ENCODE peak calls at places on chromosomes 3 and 15, in eight cellular contexts. One of them, this sample, is unnamed.

GRCh38 chr15:87712211-87712610 is 544.3 kb downstream of the NTRK3 start:
- DNase-seq in EL: no peak
- DNase-seq in left colon: no peak
- DNase-seq in nephron progenitor cell: no peak
- DNase-seq in amniotic epithelial cell: no peak
- DNase-seq in T-helper 9 cell: no peak
- DNase-seq in non-pigmented ciliary epithelial cell: no peak
- DNase-seq in AG09309: no peak
- DNase-seq in this sample: no peak

GRCh38 chr3:11393401-11393800 is 121.2 kb downstream of the ATG7 start:
- DNase-seq in nephron progenitor cell: no peak
- DNase-seq in non-pigmented ciliary epithelial cell: no peak
- DNase-seq in T-helper 9 cell: no peak
- DNase-seq in AG09309: no peak
- DNase-seq in amniotic epithelial cell: no peak
- DNase-seq in EL: no peak
- DNase-seq in left colon: no peak
- DNase-seq in this sample: no peak

GRCh38 chr3:76403556-76403955 is 618.2 kb upstream of the ZNF717 start:
- DNase-seq in EL: no peak
- DNase-seq in nephron progenitor cell: no peak
- DNase-seq in AG09309: no peak
- DNase-seq in amniotic epithelial cell: peak; percentile 81
- DNase-seq in left colon: no peak
- DNase-seq in non-pigmented ciliary epithelial cell: peak; percentile 17
- DNase-seq in T-helper 9 cell: no peak
- DNase-seq in this sample: no peak

GRCh38 chr3:107634142-107634489 is 111.4 kb downstream of the BBX start:
- DNase-seq in amniotic epithelial cell: no peak
- DNase-seq in T-helper 9 cell: no peak
- DNase-seq in left colon: no peak
- DNase-seq in EL: no peak
- DNase-seq in AG09309: no peak
- DNase-seq in non-pigmented ciliary epithelial cell: no peak
- DNase-seq in nephron progenitor cell: no peak
- DNase-seq in this sample: no peak

GRCh38 chr3:8506611-8507061 is 5.0 kb downstream of the LMCD1 start:
- DNase-seq in amniotic epithelial cell: peak; percentile 77
- DNase-seq in non-pigmented ciliary epithelial cell: no peak
- DNase-seq in AG09309: no peak
- DNase-seq in T-helper 9 cell: no peak
- DNase-seq in nephron progenitor cell: no peak
- DNase-seq in EL: peak; percentile 79
- DNase-seq in left colon: no peak
- DNase-seq in this sample: no peak

GRCh38 chr3:112757197-112757596 is 89.5 kb downstream of the CD200R1L start:
- DNase-seq in AG09309: no peak
- DNase-seq in nephron progenitor cell: no peak
- DNase-seq in amniotic epithelial cell: no peak
- DNase-seq in T-helper 9 cell: no peak
- DNase-seq in non-pigmented ciliary epithelial cell: no peak
- DNase-seq in EL: no peak
- DNase-seq in left colon: no peak
- DNase-seq in this sample: no peak

GRCh38 chr15:57118013-57118799 is 199.8 kb downstream of the TCF12 start:
- DNase-seq in left colon: no peak
- DNase-seq in AG09309: no peak
- DNase-seq in EL: peak; percentile 45
- DNase-seq in non-pigmented ciliary epithelial cell: peak; percentile 9
- DNase-seq in T-helper 9 cell: no peak
- DNase-seq in nephron progenitor cell: no peak
- DNase-seq in amniotic epithelial cell: no peak
- DNase-seq in this sample: no peak

GRCh38 chr3:14329116-14329830 is 73.1 kb upstream of the SLC6A6 start:
- DNase-seq in nephron progenitor cell: no peak
- DNase-seq in AG09309: peak; percentile 18
- DNase-seq in left colon: peak; percentile 43
- DNase-seq in non-pigmented ciliary epithelial cell: no peak
- DNase-seq in EL: peak; percentile 12
- DNase-seq in amniotic epithelial cell: peak; percentile 83
- DNase-seq in T-helper 9 cell: no peak
- DNase-seq in this sample: no peak

GRCh38 chr3:44125241-44125640 is 116.4 kb upstream of the TOPAZ1 start:
- DNase-seq in nephron progenitor cell: no peak
- DNase-seq in non-pigmented ciliary epithelial cell: no peak
- DNase-seq in AG09309: no peak
- DNase-seq in amniotic epithelial cell: peak; percentile 2
- DNase-seq in T-helper 9 cell: no peak
- DNase-seq in EL: peak; percentile 49
- DNase-seq in left colon: no peak
- DNase-seq in this sample: no peak

GRCh38 chr3:43296565-43296964 is 10.2 kb downstream of the SNRK start:
- DNase-seq in nephron progenitor cell: no peak
- DNase-seq in left colon: no peak
- DNase-seq in T-helper 9 cell: peak; percentile 35
- DNase-seq in EL: peak; percentile 8
- DNase-seq in AG09309: no peak
- DNase-seq in amniotic epithelial cell: no peak
- DNase-seq in non-pigmented ciliary epithelial cell: no peak
- DNase-seq in this sample: peak; percentile 72

GRCh38 chr3:162945626-162946025 is 1449.0 kb downstream of the OTOL1 start:
- DNase-seq in EL: no peak
- DNase-seq in AG09309: no peak
- DNase-seq in non-pigmented ciliary epithelial cell: no peak
- DNase-seq in amniotic epithelial cell: no peak
- DNase-seq in T-helper 9 cell: no peak
- DNase-seq in left colon: no peak
- DNase-seq in nephron progenitor cell: no peak
- DNase-seq in this sample: no peak

GRCh38 chr3:69294014-69294771 is 91.7 kb downstream of the FRMD4B start:
- DNase-seq in non-pigmented ciliary epithelial cell: no peak
- DNase-seq in left colon: no peak
- DNase-seq in AG09309: peak; percentile 27
- DNase-seq in amniotic epithelial cell: peak; percentile 81
- DNase-seq in nephron progenitor cell: no peak
- DNase-seq in EL: peak; percentile 33
- DNase-seq in T-helper 9 cell: no peak
- DNase-seq in this sample: no peak

GRCh38 chr3:48042071-48042760 is 26.0 kb upstream of the MAP4 start:
- DNase-seq in non-pigmented ciliary epithelial cell: no peak
- DNase-seq in EL: peak; percentile 35
- DNase-seq in left colon: no peak
- DNase-seq in amniotic epithelial cell: peak; percentile 28
- DNase-seq in T-helper 9 cell: no peak
- DNase-seq in nephron progenitor cell: no peak
- DNase-seq in AG09309: no peak
- DNase-seq in this sample: no peak

GRCh38 chr15:60396100-60396499 is 1.7 kb downstream of the ANXA2 start:
- DNase-seq in left colon: no peak
- DNase-seq in nephron progenitor cell: no peak
- DNase-seq in amniotic epithelial cell: no peak
- DNase-seq in non-pigmented ciliary epithelial cell: no peak
- DNase-seq in T-helper 9 cell: no peak
- DNase-seq in AG09309: no peak
- DNase-seq in EL: peak; percentile 54
- DNase-seq in this sample: no peak

GRCh38 chr3:71010731-71011455 is 572.6 kb downstream of the FOXP1 start:
- DNase-seq in nephron progenitor cell: no peak
- DNase-seq in amniotic epithelial cell: no peak
- DNase-seq in EL: no peak
- DNase-seq in AG09309: no peak
- DNase-seq in left colon: no peak
- DNase-seq in non-pigmented ciliary epithelial cell: no peak
- DNase-seq in T-helper 9 cell: no peak
- DNase-seq in this sample: no peak

GRCh38 chr3:65706786-65707568 is 331.7 kb downstream of the MAGI1 start:
- DNase-seq in amniotic epithelial cell: no peak
- DNase-seq in left colon: no peak
- DNase-seq in non-pigmented ciliary epithelial cell: no peak
- DNase-seq in nephron progenitor cell: no peak
- DNase-seq in EL: no peak
- DNase-seq in AG09309: no peak
- DNase-seq in T-helper 9 cell: no peak
- DNase-seq in this sample: no peak

GRCh38 chr15:64213646-64214045 is 50.8 kb upstream of the PPIB start:
- DNase-seq in AG09309: no peak
- DNase-seq in nephron progenitor cell: no peak
- DNase-seq in amniotic epithelial cell: no peak
- DNase-seq in T-helper 9 cell: no peak
- DNase-seq in EL: no peak
- DNase-seq in non-pigmented ciliary epithelial cell: no peak
- DNase-seq in left colon: no peak
- DNase-seq in this sample: no peak

GRCh38 chr3:45104715-45105711 is 41.2 kb downstream of the CDCP1 start:
- DNase-seq in amniotic epithelial cell: peak; percentile 67
- DNase-seq in left colon: no peak
- DNase-seq in non-pigmented ciliary epithelial cell: no peak
- DNase-seq in T-helper 9 cell: no peak
- DNase-seq in AG09309: no peak
- DNase-seq in EL: peak; percentile 47
- DNase-seq in nephron progenitor cell: no peak
- DNase-seq in this sample: no peak

GRCh38 chr3:37901721-37902120 is 40.0 kb downstream of the CTDSPL start:
- DNase-seq in AG09309: no peak
- DNase-seq in nephron progenitor cell: no peak
- DNase-seq in T-helper 9 cell: no peak
- DNase-seq in amniotic epithelial cell: no peak
- DNase-seq in non-pigmented ciliary epithelial cell: no peak
- DNase-seq in left colon: no peak
- DNase-seq in EL: no peak
- DNase-seq in this sample: no peak

GRCh38 chr3:69442771-69443197 is 56.9 kb upstream of the FRMD4B start:
- DNase-seq in left colon: no peak
- DNase-seq in AG09309: no peak
- DNase-seq in non-pigmented ciliary epithelial cell: no peak
- DNase-seq in EL: no peak
- DNase-seq in amniotic epithelial cell: no peak
- DNase-seq in T-helper 9 cell: no peak
- DNase-seq in nephron progenitor cell: no peak
- DNase-seq in this sample: no peak

GRCh38 chr3:31157893-31158620 is 263.6 kb upstream of the GADL1 start:
- DNase-seq in EL: peak; percentile 62
- DNase-seq in left colon: no peak
- DNase-seq in non-pigmented ciliary epithelial cell: no peak
- DNase-seq in AG09309: no peak
- DNase-seq in amniotic epithelial cell: peak; percentile 12
- DNase-seq in nephron progenitor cell: no peak
- DNase-seq in T-helper 9 cell: no peak
- DNase-seq in this sample: no peak

GRCh38 chr3:129564981-129565644 is 22.1 kb downstream of the H1-8 start:
- DNase-seq in AG09309: no peak
- DNase-seq in left colon: no peak
- DNase-seq in amniotic epithelial cell: no peak
- DNase-seq in EL: no peak
- DNase-seq in non-pigmented ciliary epithelial cell: no peak
- DNase-seq in T-helper 9 cell: no peak
- DNase-seq in nephron progenitor cell: no peak
- DNase-seq in this sample: no peak

GRCh38 chr3:11996500-11996899 is 7.7 kb upstream of the SYN2 start:
- DNase-seq in nephron progenitor cell: no peak
- DNase-seq in T-helper 9 cell: no peak
- DNase-seq in EL: no peak
- DNase-seq in amniotic epithelial cell: no peak
- DNase-seq in left colon: no peak
- DNase-seq in non-pigmented ciliary epithelial cell: no peak
- DNase-seq in AG09309: no peak
- DNase-seq in this sample: no peak

GRCh38 chr3:124627501-124627908 is 102.7 kb upstream of the UMPS start:
- DNase-seq in amniotic epithelial cell: peak; percentile 96
- DNase-seq in non-pigmented ciliary epithelial cell: no peak
- DNase-seq in AG09309: no peak
- DNase-seq in T-helper 9 cell: no peak
- DNase-seq in left colon: no peak
- DNase-seq in nephron progenitor cell: no peak
- DNase-seq in EL: no peak
- DNase-seq in this sample: no peak

This sample was measured in T-cell.